ENCODE peak calls at places on chromosomes 2 and 18, in six cellular contexts. K, Q, A, X, N and C are unnamed samples.

GRCh38 chr2:7915302-7916200 is 766.3 kb upstream of the ID2 start:
- DNase-seq in K (no peak), Q (no peak), A (no peak), X (no peak), N (no peak), C (no peak)

GRCh38 chr18:32851936-32852335 is 79.1 kb upstream of the KLHL14 start:
- DNase-seq in K (no peak), Q (no peak), A (no peak), X (no peak), N (no peak), C (no peak)

GRCh38 chr2:168801961-168802824 is at the start of gene NOSTRIN:
- DNase-seq in K (no peak), Q (no peak), A (no peak), X (no peak), N (no peak), C (peak; percentile 68)

GRCh38 chr2:114729025-114729424 is 286.6 kb downstream of the DPP10 start:
- DNase-seq in K (no peak), Q (peak; percentile 2), A (no peak), X (no peak), N (no peak), C (no peak)

GRCh38 chr2:233399306-233400225 is 45.3 kb downstream of the DGKD start:
- DNase-seq in K (peak; percentile 35), Q (no peak), A (no peak), X (peak; percentile 74), N (no peak), C (no peak)

GRCh38 chr2:31812051-31812798 is 198.6 kb downstream of the MEMO1 start:
- DNase-seq in K (no peak), Q (peak; percentile 12), A (no peak), X (no peak), N (no peak), C (no peak)

GRCh38 chr2:98617149-98617548 is 8.8 kb downstream of the UNC50 start:
- DNase-seq in K (no peak), Q (no peak), A (no peak), X (no peak), N (no peak), C (no peak)

GRCh38 chr18:61459896-61460295 is 126.7 kb downstream of the CDH20 start:
- DNase-seq in K (no peak), Q (no peak), A (no peak), X (no peak), N (no peak), C (no peak)

GRCh38 chr2:212337036-212337435 is 201.6 kb downstream of the ERBB4 start:
- DNase-seq in K (no peak), Q (no peak), A (no peak), X (no peak), N (no peak), C (no peak)

GRCh38 chr2:72837171-72837570 is 11.3 kb upstream of the EXOC6B start:
- DNase-seq in K (peak; percentile 59), Q (no peak), A (no peak), X (no peak), N (no peak), C (no peak)

GRCh38 chr2:8457092-8457481 is 224.8 kb upstream of the ID2 start:
- DNase-seq in K (no peak), Q (no peak), A (no peak), X (no peak), N (no peak), C (peak; percentile 41)

GRCh38 chr2:45915523-45915922 is 264.0 kb downstream of the PRKCE start:
- DNase-seq in K (no peak), Q (no peak), A (no peak), X (no peak), N (no peak), C (no peak)
- TF ChIP-seq CTCF in K (no peak), Q (no peak), A (no peak), X (peak; percentile 23), N (no peak), C (no peak)

DNA sequence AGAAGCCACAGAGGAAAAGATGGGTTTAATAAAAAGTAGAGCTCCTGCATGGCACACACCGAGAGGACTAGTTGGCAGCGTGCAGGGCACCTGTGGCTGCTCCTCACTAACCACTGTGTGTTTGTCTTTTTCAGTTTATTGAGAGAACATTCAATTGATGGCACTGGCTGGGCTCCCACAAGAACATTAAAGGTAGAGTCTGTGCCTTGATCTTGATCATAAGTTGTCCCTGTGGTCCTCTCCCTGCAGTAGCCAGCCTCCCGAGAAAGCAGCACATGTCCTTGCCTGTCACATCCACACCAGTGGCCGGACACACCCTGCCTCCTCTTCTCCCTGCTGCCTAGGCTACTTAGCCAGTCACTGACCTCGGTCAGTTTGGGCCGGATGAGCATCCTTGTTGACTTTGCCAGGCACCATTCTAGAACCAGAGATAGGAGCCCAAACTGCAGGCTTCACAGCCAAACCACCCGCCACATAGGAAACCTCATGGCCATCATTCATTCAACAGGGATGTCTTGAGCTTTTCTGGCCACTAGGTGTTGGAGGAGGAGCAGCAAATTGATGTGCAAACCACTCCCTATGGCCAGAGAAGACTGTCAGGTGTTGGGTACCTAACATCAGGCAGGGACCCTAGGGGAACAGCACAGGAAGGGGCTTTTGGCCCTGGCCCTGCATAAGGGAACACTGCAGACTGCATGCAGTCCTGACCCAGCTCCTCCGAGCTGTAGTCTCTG is 30.2 kb upstream of the SCLY start:
- DNase-seq in K (no peak), Q (no peak), A (no peak), X (no peak), N (no peak), C (no peak)
- TF ChIP-seq CTCF in K (no peak), Q (no peak), A (no peak), X (peak; percentile 43), N (no peak), C (no peak)

GRCh38 chr2:100409975-100410647 is 7.4 kb downstream of the CHST10 start:
- DNase-seq in K (no peak), Q (no peak), A (no peak), X (no peak), N (no peak), C (no peak)

GRCh38 chr2:100412866-100413265 is 4.6 kb downstream of the CHST10 start:
- DNase-seq in K (no peak), Q (no peak), A (no peak), X (no peak), N (no peak), C (no peak)

GRCh38 chr2:100416397-100416938 is 1.0 kb downstream of the CHST10 start:
- DNase-seq in K (no peak), Q (no peak), A (no peak), X (peak; percentile 53), N (no peak), C (peak; percentile 5)

GRCh38 chr2:100411841-100412292 is 5.6 kb downstream of the CHST10 start:
- DNase-seq in K (no peak), Q (no peak), A (no peak), X (no peak), N (no peak), C (no peak)

DNA sequence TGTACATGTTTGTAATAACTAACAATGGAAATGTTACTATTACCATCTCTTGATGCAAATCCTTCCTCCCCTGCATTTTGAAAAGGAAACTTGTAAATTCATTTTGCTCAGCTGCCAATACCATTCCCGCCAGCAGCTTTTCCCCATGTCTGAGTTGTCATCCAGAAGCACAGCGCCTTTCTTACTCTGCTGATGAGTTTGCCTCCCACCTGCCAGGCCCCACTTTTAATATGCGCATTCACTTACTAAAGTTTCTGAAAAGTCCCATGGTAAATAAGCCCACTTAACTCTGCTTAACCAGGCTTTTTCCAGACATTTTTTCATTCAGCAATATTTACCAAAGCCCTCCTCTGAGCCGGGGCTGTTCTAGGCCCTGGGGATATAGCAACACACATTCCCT is 3.9 kb downstream of the CHST10 start:
- DNase-seq in K (no peak), Q (no peak), A (no peak), X (peak; percentile 54), N (no peak), C (no peak)
- TF ChIP-seq CTCF in K (no peak), Q (no peak), A (no peak), X (no peak), N (no peak), C (no peak)

DNA sequence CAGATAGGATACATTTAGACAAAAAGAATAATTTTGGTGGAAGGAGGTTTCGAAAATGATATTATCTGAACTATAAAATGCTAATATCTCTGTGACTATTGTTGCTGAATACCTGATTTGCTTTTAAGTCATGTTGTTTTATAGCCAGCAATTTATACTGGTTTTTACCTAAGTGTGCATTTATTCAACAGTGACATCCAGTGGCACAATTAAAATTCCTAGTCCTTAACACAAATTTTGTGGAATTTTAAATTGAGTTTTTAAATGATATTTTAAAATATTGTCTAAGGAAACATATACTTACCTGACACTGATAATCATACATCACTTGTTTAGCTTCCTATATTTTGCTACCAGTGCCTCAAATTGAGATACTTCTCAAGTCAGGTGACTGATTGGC is 144.8 kb downstream of the ARHGAP28 start:
- DNase-seq in K (no peak), Q (no peak), A (no peak), X (no peak), N (no peak), C (no peak)
- TF ChIP-seq CTCF in K (no peak), Q (no peak), A (no peak), X (no peak), N (no peak), C (no peak)